ENCODE peak calls at places on chromosomes 5 and 9, in four cellular contexts. Q is activated CD8-positive, alpha-beta memory T cell treated with anti-CD3 and anti-CD28 coated beads, Interleukin-2, amount 50 U/mL, for 48 hours; K is PC-3; O is stimulated activated CD8-positive, alpha-beta memory T cell treated with anti-CD3 and anti-CD28 coated beads, Interleukin-2, amount 100 ng/mL, for 1 hour. M is an unnamed sample.

GRCh38 chr5:135747824-135748223 is 86.6 kb upstream of the SLC25A48 start:
- DNase-seq in Q (no peak), K (no peak), O (no peak), M (peak)

GRCh38 chr9:78074385-78075291 is 43.0 kb upstream of the GNAQ start:
- DNase-seq in Q (no peak), K (peak), O (no peak), M (no peak)

GRCh38 chr5:122300374-122300773 is 11.7 kb upstream of the SNCAIP start:
- DNase-seq in Q (no peak), K (no peak), O (no peak), M (no peak)

GRCh38 chr5:71923755-71924154 is 183.5 kb upstream of the MAP1B start:
- DNase-seq in Q (no peak), K (no peak), O (no peak), M (no peak)

GRCh38 chr9:114450833-114451706 is 54.2 kb downstream of the WHRN start:
- DNase-seq in Q (peak), K (no peak), O (no peak), M (no peak)

GRCh38 chr9:133168432-133168831 is 4.7 kb upstream of the GBGT1 start:
- DNase-seq in Q (no peak), K (peak), O (no peak), M (no peak)

GRCh38 chr9:131438190-131438589 is 44.3 kb downstream of the PRRC2B start:
- DNase-seq in Q (no peak), K (no peak), O (no peak), M (no peak)

GRCh38 chr5:83776437-83777031 is 55.9 kb upstream of the HAPLN1 start:
- DNase-seq in Q (no peak), K (no peak), O (no peak), M (no peak)

GRCh38 chr5:63111891-63112290 is 533.3 kb downstream of the LRRC70 start:
- DNase-seq in Q (no peak), K (no peak), O (no peak), M (no peak)

GRCh38 chr5:179342577-179342976 is 2.7 kb downstream of the ADAMTS2 start:
- DNase-seq in Q (no peak), K (no peak), O (no peak), M (no peak)

GRCh38 chr5:133758641-133759040 is 146.3 kb upstream of the FSTL4 start:
- DNase-seq in Q (no peak), K (peak), O (no peak), M (peak)

GRCh38 chr5:136051486-136052220 is 22.9 kb downstream of the TGFBI start:
- DNase-seq in Q (no peak), K (no peak), O (no peak), M (no peak)

GRCh38 chr5:148904440-148904839 is 78.0 kb downstream of the ADRB2 start:
- DNase-seq in Q (no peak), K (no peak), O (no peak), M (no peak)

GRCh38 chr9:70049236-70049635 is 5.6 kb downstream of the MAMDC2 start:
- DNase-seq in Q (no peak), K (peak), O (no peak), M (peak)

GRCh38 chr5:35987776-35988175 is 3.4 kb downstream of the UGT3A1 start:
- DNase-seq in Q (no peak), K (no peak), O (no peak), M (no peak)

GRCh38 chr5:66894480-66895240 is 298.5 kb downstream of the MAST4 start:
- DNase-seq in Q (no peak), K (peak), O (no peak), M (no peak)

GRCh38 chr9:107874591-107875374 is 385.2 kb upstream of the KLF4 start:
- DNase-seq in Q (no peak), K (no peak), O (no peak), M (no peak)

GRCh38 chr5:107218457-107219193 is 452.1 kb downstream of the EFNA5 start:
- DNase-seq in Q (no peak), K (peak), O (no peak), M (no peak)

GRCh38 chr9:125544988-125545651 is 161.9 kb downstream of the MAPKAP1 start:
- DNase-seq in Q (no peak), K (peak), O (no peak), M (no peak)

GRCh38 chr5:36692791-36693763 is 86.7 kb downstream of the SLC1A3 start:
- DNase-seq in Q (peak), K (peak), O (no peak), M (peak)